ENCODE peak calls at places on chromosomes 12 and 14, in ten cellular contexts. P is choroid plexus epithelial cell, D is astrocyte of the cerebellum, X is fibroblast of the aortic adventitia, W is neural progenitor cell, R is heart left ventricle, B is cardiac fibroblast, H is B cell, F is GM20000, L is WTC11. J is an unnamed sample.

GRCh38 chr14:77372304-77372841 is 4.5 kb downstream of the TMED8 start:
- DNase-seq in P (peak), D (peak), X (peak), W (peak), R (no peak), B (peak), H (peak), F (peak), L (no peak), J (no peak)

GRCh38 chr12:25352078-25352918 is 101.6 kb upstream of the KRAS start:
- DNase-seq in P (peak), D (peak), X (peak), W (no peak), R (no peak), B (peak), H (no peak), F (no peak), L (no peak), J (no peak)

GRCh38 chr14:32991706-32992105 is 53.0 kb downstream of the NPAS3 start:
- DNase-seq in P (no peak), D (no peak), X (no peak), W (no peak), R (no peak), B (no peak), H (no peak), F (no peak), L (no peak), J (no peak)

GRCh38 chr14:20454359-20454644 is 310 bp downstream of the OSGEP start:
- DNase-seq in P (no peak), D (no peak), X (peak), W (no peak), R (no peak), B (no peak), H (peak), F (no peak), L (no peak), J (no peak)

GRCh38 chr14:33794791-33795300 is 156.0 kb downstream of the EGLN3 start:
- DNase-seq in P (no peak), D (no peak), X (peak), W (no peak), R (no peak), B (peak), H (no peak), F (no peak), L (no peak), J (no peak)

GRCh38 chr12:38282886-38283285 is 33.7 kb upstream of the ALG10B start:
- DNase-seq in P (no peak), D (no peak), X (no peak), W (no peak), R (no peak), B (peak), H (no peak), F (no peak), L (no peak), J (no peak)

GRCh38 chr12:89933911-89934310 is 225.3 kb upstream of the ATP2B1 start:
- DNase-seq in P (no peak), D (no peak), X (peak), W (no peak), R (no peak), B (no peak), H (no peak), F (no peak), L (no peak), J (no peak)

GRCh38 chr12:2169964-2170363 is 117.2 kb downstream of the CACNA1C start:
- DNase-seq in P (no peak), D (peak), X (peak), W (no peak), R (no peak), B (peak), H (no peak), F (no peak), L (no peak), J (no peak)

GRCh38 chr12:32397703-32398102 is 1.7 kb upstream of the FGD4 start:
- DNase-seq in P (no peak), D (no peak), X (no peak), W (no peak), R (no peak), B (no peak), H (no peak), F (no peak), L (no peak), J (no peak)

GRCh38 chr12:99131761-99132199 is 486.7 kb downstream of the APAF1 start:
- DNase-seq in P (peak), D (peak), X (no peak), W (peak), R (peak), B (no peak), H (no peak), F (peak), L (peak), J (peak)

GRCh38 chr12:80419660-80420059 is 24.4 kb upstream of the PTPRQ start:
- DNase-seq in P (no peak), D (no peak), X (peak), W (no peak), R (no peak), B (peak), H (no peak), F (no peak), L (no peak), J (no peak)

GRCh38 chr12:3493225-3494049 is 2.4 kb downstream of the PRMT8 start:
- DNase-seq in P (no peak), D (no peak), X (no peak), W (peak), R (peak), B (no peak), H (no peak), F (peak), L (peak), J (no peak)

GRCh38 chr12:113066806-113067400 is 10.4 kb downstream of the DTX1 start:
- DNase-seq in P (no peak), D (no peak), X (no peak), W (no peak), R (no peak), B (no peak), H (no peak), F (no peak), L (no peak), J (no peak)

GRCh38 chr14:67620217-67620789 is 583 bp downstream of the ARG2 start:
- DNase-seq in P (peak), D (no peak), X (peak), W (peak), R (no peak), B (no peak), H (no peak), F (no peak), L (peak), J (peak)

GRCh38 chr14:37024166-37024565 is 148.2 kb downstream of the SLC25A21 start:
- DNase-seq in P (no peak), D (no peak), X (no peak), W (no peak), R (no peak), B (no peak), H (no peak), F (no peak), L (no peak), J (no peak)

GRCh38 chr14:62179367-62180018 is 417.3 kb downstream of the SNAPC1 start:
- DNase-seq in P (peak), D (peak), X (peak), W (peak), R (peak), B (peak), H (no peak), F (peak), L (peak), J (peak)

GRCh38 chr12:67268335-67268895 is 743 bp upstream of the CAND1 start:
- DNase-seq in P (peak), D (peak), X (peak), W (peak), R (peak), B (peak), H (peak), F (peak), L (peak), J (peak)

GRCh38 chr12:124774462-124775167 is 89.0 kb downstream of the SCARB1 start:
- DNase-seq in P (peak), D (peak), X (peak), W (no peak), R (no peak), B (peak), H (peak), F (peak), L (no peak), J (no peak)

GRCh38 chr12:13198921-13199320 is 2.4 kb downstream of the EMP1 start:
- DNase-seq in P (peak), D (no peak), X (peak), W (no peak), R (no peak), B (peak), H (no peak), F (no peak), L (no peak), J (no peak)

GRCh38 chr14:73386342-73386741 is 72.0 kb downstream of the NUMB start:
- DNase-seq in P (peak), D (no peak), X (peak), W (no peak), R (no peak), B (no peak), H (no peak), F (no peak), L (no peak), J (no peak)

GRCh38 chr12:127640181-127640886 is 626.6 kb upstream of the TMEM132C start:
- DNase-seq in P (no peak), D (peak), X (peak), W (no peak), R (peak), B (peak), H (no peak), F (no peak), L (no peak), J (no peak)

GRCh38 chr12:6927379-6927991 is at the start of gene ATN1:
- DNase-seq in P (peak), D (no peak), X (peak), W (peak), R (peak), B (peak), H (no peak), F (peak), L (peak), J (peak)

GRCh38 chr12:50057000-50057841 is at the start of gene ASIC1:
- DNase-seq in P (peak), D (peak), X (peak), W (peak), R (peak), B (peak), H (no peak), F (peak), L (peak), J (peak)

GRCh38 chr12:79776111-79776510 is 85.3 kb upstream of the PAWR start:
- DNase-seq in P (peak), D (peak), X (peak), W (no peak), R (no peak), B (peak), H (no peak), F (no peak), L (no peak), J (no peak)

GRCh38 chr12:5521456-5522325 is 89.8 kb downstream of the NTF3 start:
- DNase-seq in P (no peak), D (no peak), X (no peak), W (no peak), R (no peak), B (no peak), H (no peak), F (no peak), L (no peak), J (no peak)

GRCh38 chr12:56758728-56759269 is 4.3 kb upstream of the HSD17B6 start:
- DNase-seq in P (peak), D (no peak), X (no peak), W (no peak), R (no peak), B (peak), H (no peak), F (no peak), L (no peak), J (no peak)

GRCh38 chr12:108722992-108723766 is 8.1 kb downstream of the CORO1C start:
- DNase-seq in P (peak), D (peak), X (peak), W (no peak), R (no peak), B (peak), H (no peak), F (no peak), L (no peak), J (no peak)

GRCh38 chr12:122021193-122021821 is 377 bp upstream of the BCL7A start:
- DNase-seq in P (peak), D (no peak), X (no peak), W (peak), R (peak), B (no peak), H (no peak), F (no peak), L (peak), J (peak)

GRCh38 chr12:100926669-100927248 is 132.2 kb downstream of the ANO4 start:
- DNase-seq in P (peak), D (peak), X (peak), W (peak), R (no peak), B (peak), H (no peak), F (no peak), L (peak), J (peak)

GRCh38 chr12:91538418-91538817 is 355.8 kb upstream of the DCN start:
- DNase-seq in P (no peak), D (no peak), X (no peak), W (no peak), R (no peak), B (no peak), H (no peak), F (no peak), L (no peak), J (no peak)

GRCh38 chr14:86799244-86799647 is 1193.7 kb downstream of the GALC start:
- DNase-seq in P (peak), D (peak), X (peak), W (no peak), R (no peak), B (peak), H (no peak), F (no peak), L (no peak), J (no peak)

GRCh38 chr12:26125451-26126339 is 858 bp upstream of the BHLHE41 start:
- DNase-seq in P (peak), D (no peak), X (peak), W (peak), R (peak), B (peak), H (peak), F (peak), L (peak), J (peak)

GRCh38 chr12:15050664-15051063 is 77.8 kb downstream of the PDE6H start:
- DNase-seq in P (peak), D (peak), X (peak), W (no peak), R (no peak), B (no peak), H (no peak), F (no peak), L (no peak), J (no peak)

DNA sequence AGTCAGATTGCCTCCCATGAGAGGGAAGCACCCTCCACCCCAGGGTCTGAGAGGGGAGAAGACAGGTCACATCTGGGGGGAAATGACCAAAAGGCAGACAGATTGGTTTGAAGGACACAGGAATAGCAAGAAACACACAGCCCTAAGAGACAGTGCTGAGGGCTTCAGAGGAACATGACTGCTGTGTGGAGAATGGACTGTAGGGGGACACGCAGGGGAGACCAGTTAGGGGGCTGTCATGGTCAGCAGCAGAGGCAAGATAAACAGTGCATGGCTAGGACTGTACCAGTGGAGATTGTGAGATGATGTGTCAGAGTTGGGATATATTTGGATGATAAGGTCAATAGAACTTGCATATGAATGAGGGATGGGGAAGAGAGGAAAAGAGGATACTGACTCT is 19.7 kb downstream of the SMUG1 start:
- DNase-seq in P (no peak), D (no peak), X (no peak), W (no peak), R (no peak), B (no peak), H (no peak), F (no peak), L (no peak), J (no peak)
- TF ChIP-seq CTCF in P (no peak), D (peak), X (no peak), W (peak), R (no peak), B (peak), H (no peak), F (no peak), L (no peak), J (no peak)

GRCh38 chr12:9064201-9064814 is 51.4 kb downstream of the A2M start:
- DNase-seq in P (peak), D (no peak), X (peak), W (peak), R (peak), B (peak), H (peak), F (peak), L (peak), J (peak)
- TF ChIP-seq CTCF in P (peak), D (peak), X (peak), W (peak), R (peak), B (peak), H (peak), F (peak), L (no peak), J (peak)

DNA sequence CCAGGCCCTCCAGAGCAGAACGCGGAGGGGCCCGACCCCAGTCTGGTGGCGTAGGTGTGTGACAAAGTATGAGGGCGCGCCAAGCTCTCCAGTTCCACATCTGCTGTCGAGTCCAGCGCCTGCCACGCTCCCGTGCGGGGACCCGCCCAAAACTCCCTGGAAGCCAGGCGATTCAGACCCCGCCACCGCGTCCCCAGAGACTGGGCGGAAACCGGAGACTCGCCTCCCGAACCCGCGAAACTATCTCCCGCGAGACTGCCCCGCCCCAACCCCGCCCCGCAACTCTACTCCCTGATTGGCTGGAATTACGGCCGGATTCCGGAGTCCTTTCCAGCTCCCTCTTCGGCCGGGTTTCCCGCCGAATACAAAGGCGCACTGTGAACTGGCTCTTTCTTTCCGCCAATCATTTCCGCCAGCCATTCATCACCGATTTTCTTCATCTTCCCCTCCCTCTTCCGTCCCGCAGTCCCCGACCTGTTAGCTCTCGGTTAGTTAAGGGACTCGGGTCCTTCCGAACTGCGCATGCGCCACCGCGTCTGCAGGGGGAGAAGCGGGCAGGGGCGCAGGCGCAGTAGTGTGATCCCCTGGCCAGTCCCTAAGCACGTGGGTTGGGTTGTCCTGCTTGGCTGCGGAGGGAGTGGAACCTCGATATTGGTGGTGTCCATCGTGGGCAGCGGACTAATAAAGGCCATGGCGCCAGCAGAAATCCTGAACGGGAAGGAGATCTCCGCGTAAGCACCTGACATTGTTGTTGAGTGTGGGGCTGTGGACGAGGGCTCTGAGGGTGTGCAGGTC is at the start of gene MTHFD1:
- DNase-seq in P (peak), D (peak), X (peak), W (peak), R (peak), B (peak), H (peak), F (peak), L (peak), J (peak)
- TF ChIP-seq CTCF in P (no peak), D (no peak), X (no peak), W (no peak), R (no peak), B (no peak), H (no peak), F (no peak), L (no peak), J (no peak)

GRCh38 chr12:116403546-116403945 is 126.1 kb upstream of the MED13L start:
- DNase-seq in P (no peak), D (no peak), X (no peak), W (no peak), R (no peak), B (no peak), H (no peak), F (no peak), L (no peak), J (no peak)

GRCh38 chr12:116404913-116405611 is 127.6 kb upstream of the MED13L start:
- DNase-seq in P (no peak), D (no peak), X (peak), W (no peak), R (no peak), B (no peak), H (no peak), F (no peak), L (no peak), J (no peak)

GRCh38 chr12:116402163-116402939 is 124.9 kb upstream of the MED13L start:
- DNase-seq in P (no peak), D (no peak), X (no peak), W (no peak), R (no peak), B (no peak), H (no peak), F (no peak), L (no peak), J (no peak)

GRCh38 chr12:116408489-116409217 is 131.2 kb upstream of the MED13L start:
- DNase-seq in P (no peak), D (no peak), X (no peak), W (no peak), R (no peak), B (no peak), H (no peak), F (no peak), L (no peak), J (no peak)

GRCh38 chr12:116406529-116406928 is 129.0 kb upstream of the MED13L start:
- DNase-seq in P (peak), D (no peak), X (peak), W (no peak), R (peak), B (peak), H (no peak), F (no peak), L (peak), J (no peak)
- TF ChIP-seq CTCF in P (no peak), D (no peak), X (no peak), W (no peak), R (no peak), B (peak), H (no peak), F (no peak), L (no peak), J (no peak)

DNA sequence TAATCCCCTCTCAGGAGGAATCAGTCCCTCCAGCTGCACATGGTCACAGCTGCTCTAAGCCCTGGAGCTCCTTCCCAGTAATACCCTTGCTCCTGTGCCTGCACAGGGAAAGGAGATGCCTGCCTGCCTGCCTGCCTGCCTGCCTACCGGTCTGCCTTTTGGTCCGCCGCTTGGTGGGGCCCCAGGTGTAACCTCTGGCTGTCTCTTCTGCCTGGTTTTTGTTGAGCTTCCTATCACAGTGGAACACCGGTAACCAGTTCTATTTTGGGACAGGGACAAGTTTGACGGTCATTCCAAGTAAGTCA is 99.8 kb downstream of the DAD1 start:
- DNase-seq in P (no peak), D (no peak), X (no peak), W (peak), R (peak), B (no peak), H (no peak), F (no peak), L (no peak), J (no peak)
- TF ChIP-seq CTCF in P (no peak), D (no peak), X (no peak), W (no peak), R (no peak), B (no peak), H (no peak), F (no peak), L (no peak), J (no peak)

GRCh38 chr14:105272623-105273022 is 24.3 kb downstream of the BTBD6 start:
- DNase-seq in P (no peak), D (no peak), X (no peak), W (no peak), R (no peak), B (no peak), H (no peak), F (no peak), L (no peak), J (no peak)
- TF ChIP-seq CTCF in P (no peak), D (no peak), X (no peak), W (no peak), R (no peak), B (no peak), H (no peak), F (no peak), L (no peak), J (no peak)

GRCh38 chr12:53079226-53080117 is at the start of gene SPRYD3:
- DNase-seq in P (peak), D (peak), X (peak), W (peak), R (peak), B (peak), H (peak), F (peak), L (peak), J (peak)

GRCh38 chr12:53074999-53075370 is 4.2 kb downstream of the SPRYD3 start:
- DNase-seq in P (no peak), D (no peak), X (no peak), W (no peak), R (no peak), B (no peak), H (no peak), F (no peak), L (no peak), J (no peak)

GRCh38 chr12:53077030-53077429 is 2.2 kb downstream of the SPRYD3 start:
- DNase-seq in P (no peak), D (no peak), X (no peak), W (no peak), R (no peak), B (no peak), H (no peak), F (no peak), L (no peak), J (no peak)

GRCh38 chr12:53076461-53076860 is 2.7 kb downstream of the SPRYD3 start:
- DNase-seq in P (no peak), D (no peak), X (no peak), W (no peak), R (no peak), B (no peak), H (no peak), F (no peak), L (no peak), J (no peak)

GRCh38 chr12:53078425-53079225 is 565 bp downstream of the SPRYD3 start:
- DNase-seq in P (peak), D (no peak), X (peak), W (no peak), R (no peak), B (peak), H (no peak), F (no peak), L (no peak), J (no peak)
- TF ChIP-seq CTCF in P (no peak), D (no peak), X (no peak), W (no peak), R (no peak), B (no peak), H (peak), F (no peak), L (no peak), J (peak)

J was measured in neural crest cell.